ENCODE peak calls at places on chromosomes 1 and 21, in nine cellular contexts. Y, T, A, L, J, O, N, H and E are unnamed samples. For H3K4me1, the result is how much of the 10 kb centered on the place peaks cover.

GRCh38 chr1:30798389-30798951 is 40.9 kb upstream of the LAPTM5 start:
- DNase-seq in Y (no peak), O (peak), H (no peak), A (peak), T (no peak), J (no peak), N (peak), L (peak), E (no peak)

GRCh38 chr1:151720190-151720953 is 950 bp upstream of the RIIAD1 start:
- DNase-seq in H (no peak), O (no peak), J (no peak), Y (no peak), T (no peak), L (no peak), N (no peak), A (no peak), E (peak)

GRCh38 chr21:37675202-37675801 is 241.0 kb downstream of the KCNJ6 start:
- DNase-seq in J (peak), Y (peak), L (peak), T (peak), O (peak), N (no peak), H (peak), A (peak), E (peak)

GRCh38 chr21:43269461-43269860 is 100.7 kb downstream of the CRYAA start:
- DNase-seq in Y (no peak), T (peak), N (no peak), A (no peak), L (no peak), O (peak), H (no peak), J (no peak), E (peak)

GRCh38 chr1:200787896-200788387 is 49.2 kb downstream of the CAMSAP2 start:
- DNase-seq in Y (no peak), J (no peak), N (no peak), H (no peak), L (no peak), O (no peak), T (no peak), A (no peak), E (no peak)

GRCh38 chr1:46188295-46189030 is 9.8 kb downstream of the POMGNT1 start:
- DNase-seq in Y (no peak), N (no peak), L (peak), H (no peak), J (no peak), O (no peak), T (no peak), A (no peak), E (no peak)

GRCh38 chr1:32201011-32201855 is 838 bp downstream of the CCDC28B start:
- DNase-seq in H (peak), J (peak), O (peak), T (peak), Y (peak), A (peak), N (peak), L (peak), E (peak)

GRCh38 chr1:9561429-9561828 is 22.2 kb downstream of the SLC25A33 start:
- DNase-seq in O (no peak), T (no peak), Y (no peak), A (peak), L (no peak), N (no peak), H (peak), J (no peak), E (no peak)

GRCh38 chr1:33111965-33112364 is 31.0 kb downstream of the AZIN2 start:
- DNase-seq in T (no peak), L (no peak), N (no peak), A (no peak), O (no peak), J (no peak), Y (no peak), H (no peak), E (no peak)

GRCh38 chr1:65444128-65444527 is 23.7 kb downstream of the LEPR start:
- DNase-seq in N (no peak), H (no peak), O (no peak), J (no peak), T (no peak), Y (no peak), A (no peak), L (no peak), E (no peak)

GRCh38 chr1:111660204-111661150 is 40.9 kb downstream of the RAP1A start:
- DNase-seq in H (no peak), J (no peak), A (no peak), O (no peak), Y (no peak), N (no peak), T (no peak), L (no peak), E (no peak)

DNA sequence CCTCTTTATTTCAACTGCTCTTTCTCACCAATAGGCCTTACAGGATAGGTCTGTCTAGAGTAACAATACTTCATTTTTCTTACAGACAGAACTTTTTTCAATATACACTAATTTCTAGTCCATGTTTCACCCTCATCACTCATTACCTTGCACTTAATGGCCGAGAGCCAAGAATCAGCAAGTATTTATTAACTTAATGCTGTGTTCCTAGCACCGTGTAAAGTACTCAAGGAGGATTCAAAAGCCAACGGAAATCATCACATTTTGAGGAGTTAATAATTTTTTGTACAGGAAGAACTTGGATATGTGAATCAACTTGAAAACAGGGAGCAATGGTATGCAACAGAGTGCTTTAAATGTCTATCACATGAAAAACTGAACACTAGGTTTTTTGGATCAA is 102.0 kb downstream of the PTPN14 start:
- DNase-seq in Y (no peak), O (no peak), L (no peak), N (no peak), J (no peak), T (no peak), H (no peak), A (no peak), E (no peak)
- H3K4me1 ChIP-seq in Y (under half), O (under half), L (under half), N (under half), J (under half), T (under half), H (under half), A (under half), E (under half)

GRCh38 chr1:180925471-180926051 is 12.9 kb downstream of the KIAA1614 start:
- DNase-seq in A (no peak), J (no peak), O (no peak), L (no peak), T (peak), Y (no peak), H (peak), N (no peak), E (no peak)
- H3K4me1 ChIP-seq in A (under half), J (under half), O (under half), L (under half), T (half or more), Y (under half), H (under half), N (under half), E (under half)

GRCh38 chr1:202017385-202018225 is 7.2 kb downstream of the ELF3 start:
- DNase-seq in A (no peak), Y (peak), T (peak), N (no peak), L (peak), J (no peak), O (peak), H (peak), E (no peak)
- H3K4me1 ChIP-seq in A (under half), Y (under half), T (under half), N (under half), L (under half), J (under half), O (under half), H (half or more), E (under half)

DNA sequence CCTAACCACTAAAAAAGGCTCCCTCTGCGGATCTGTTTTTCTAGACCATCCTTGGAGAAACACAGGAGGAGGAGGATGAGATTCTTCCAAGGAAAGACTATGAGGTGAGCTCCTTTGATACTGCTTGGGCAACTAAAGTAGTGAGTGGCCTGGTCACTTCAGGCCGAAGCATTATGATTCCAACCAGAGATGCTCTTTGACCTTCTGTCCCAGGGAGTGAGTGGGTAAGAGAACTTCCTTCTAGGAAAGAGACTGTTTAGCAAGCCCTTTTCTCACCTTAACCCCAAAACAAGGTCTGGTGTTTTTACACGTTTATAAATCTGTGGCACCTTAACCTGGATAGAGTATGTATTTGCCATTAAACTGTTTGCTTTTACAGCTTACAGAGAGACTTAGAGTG is 1.1 kb downstream of the CLCN6 start:
- DNase-seq in N (no peak), J (no peak), Y (no peak), L (no peak), A (peak), T (no peak), H (no peak), O (peak), E (no peak)
- H3K4me1 ChIP-seq in N (under half), J (under half), Y (under half), L (under half), A (under half), T (under half), H (under half), O (under half), E (under half)